ENCODE peak calls at places on chromosomes 7 and 10, in six cellular contexts. B is endothelial cell of umbilical vein, F is spleen, C is sigmoid colon, A is Peyer's patch, R is K562. E is an unnamed sample.

GRCh38 chr10:49115015-49115795 is at the start of gene VSTM4:
- DNase-seq in B (peak), R (peak), A (no peak), C (peak), F (no peak), E (peak)

GRCh38 chr7:250523-250922 is 39.4 kb upstream of the FOXL3 start:
- DNase-seq in A (no peak), F (no peak), B (no peak), C (no peak), R (no peak), E (no peak)

GRCh38 chr10:62728479-62728878 is 76.0 kb upstream of the ADO start:
- DNase-seq in R (no peak), B (no peak), C (no peak), A (no peak), F (no peak), E (no peak)

GRCh38 chr10:71378341-71379117 is 18.2 kb upstream of the CDH23 start:
- DNase-seq in R (no peak), B (no peak), A (no peak), F (no peak), C (no peak), E (no peak)

GRCh38 chr10:63068246-63068645 is 64.9 kb upstream of the NRBF2 start:
- DNase-seq in A (no peak), R (no peak), F (no peak), B (no peak), C (no peak), E (no peak)

GRCh38 chr7:42511027-42511426 is 274.0 kb upstream of the GLI3 start:
- DNase-seq in A (no peak), R (no peak), B (no peak), C (no peak), F (no peak), E (no peak)

GRCh38 chr7:1558181-1558811 is 2.3 kb upstream of the TMEM184A start:
- DNase-seq in A (no peak), C (no peak), R (no peak), F (no peak), B (peak), E (peak)

GRCh38 chr10:124180044-124180745 is 86.8 kb upstream of the CHST15 start:
- DNase-seq in A (no peak), B (no peak), F (no peak), C (no peak), R (no peak), E (no peak)

GRCh38 chr7:152706465-152706864 is 30.5 kb upstream of the XRCC2 start:
- DNase-seq in A (no peak), B (no peak), F (peak), R (no peak), C (no peak), E (no peak)

GRCh38 chr7:359776-360361 is 69.9 kb downstream of the FOXL3 start:
- DNase-seq in A (no peak), C (peak), F (peak), R (no peak), B (no peak), E (no peak)

GRCh38 chr7:41824284-41824683 is 121.4 kb upstream of the INHBA start:
- DNase-seq in A (no peak), R (no peak), F (no peak), C (no peak), B (no peak), E (no peak)

GRCh38 chr7:128855559-128855958 is 7.1 kb upstream of the ATP6V1F start:
- DNase-seq in F (no peak), A (no peak), B (no peak), C (no peak), R (no peak), E (no peak)

GRCh38 chr10:46520941-46521340 is 35.5 kb downstream of the GPRIN2 start:
- DNase-seq in A (peak), C (peak), B (no peak), F (peak), R (no peak), E (no peak)

GRCh38 chr10:78505657-78506056 is 472.0 kb downstream of the RPS24 start:
- DNase-seq in R (no peak), C (no peak), A (no peak), B (no peak), F (no peak), E (no peak)

GRCh38 chr10:124518366-124518765 is 56.7 kb downstream of the LHPP start:
- DNase-seq in C (peak), F (peak), B (no peak), A (no peak), R (no peak), E (no peak)

GRCh38 chr7:27740449-27741086 is 606 bp downstream of the TAX1BP1 start:
- DNase-seq in A (peak), C (peak), B (peak), R (peak), F (peak), E (peak)

GRCh38 chr10:103451091-103451801 is 924 bp downstream of the CALHM2 start:
- DNase-seq in R (peak), C (peak), F (peak), A (peak), B (peak), E (peak)

GRCh38 chr7:76278540-76278939 is 23.9 kb upstream of the HSPB1 start:
- DNase-seq in B (no peak), A (no peak), F (no peak), C (no peak), R (peak), E (peak)

GRCh38 chr7:13044309-13044708 is 356.9 kb downstream of the ARL4A start:
- DNase-seq in A (no peak), C (no peak), B (no peak), F (no peak), R (no peak), E (no peak)

GRCh38 chr10:21519981-21520436 is 5.5 kb downstream of the SKIDA1 start:
- DNase-seq in B (peak), C (no peak), R (no peak), F (no peak), A (no peak), E (peak)

GRCh38 chr7:73482746-73483145 is 39.3 kb downstream of the BAZ1B start:
- DNase-seq in C (no peak), A (no peak), R (no peak), F (no peak), B (no peak), E (no peak)

GRCh38 chr7:106218546-106218945 is 66.2 kb downstream of the NAMPT start:
- DNase-seq in C (no peak), B (no peak), R (no peak), A (no peak), F (no peak), E (no peak)

GRCh38 chr7:945556-946255 is 8.8 kb downstream of the ADAP1 start:
- DNase-seq in A (peak), R (no peak), F (peak), B (no peak), C (peak), E (no peak)

GRCh38 chr7:132933076-132933466 is 148.8 kb downstream of the CHCHD3 start:
- DNase-seq in C (no peak), R (no peak), F (no peak), A (no peak), B (no peak), E (no peak)

GRCh38 chr7:36441344-36442022 is 51.8 kb downstream of the ANLN start:
- DNase-seq in R (no peak), C (no peak), B (no peak), F (no peak), A (no peak), E (no peak)

GRCh38 chr7:105173586-105173985 is 159.6 kb downstream of the KMT2E start:
- DNase-seq in R (no peak), B (no peak), C (no peak), F (no peak), A (no peak), E (no peak)

GRCh38 chr7:91128574-91129348 is 135.5 kb upstream of the FZD1 start:
- DNase-seq in R (no peak), F (no peak), C (no peak), B (no peak), A (no peak), E (no peak)

GRCh38 chr7:151897951-151898686 is 21.2 kb upstream of the PRKAG2 start:
- DNase-seq in B (no peak), C (peak), A (no peak), F (peak), R (no peak), E (no peak)

GRCh38 chr7:159195926-159196325 is 51.3 kb upstream of the VIPR2 start:
- DNase-seq in F (no peak), C (no peak), A (no peak), B (no peak), R (no peak), E (no peak)

GRCh38 chr7:16817536-16817935 is 12.7 kb upstream of the AGR2 start:
- DNase-seq in A (no peak), R (no peak), B (no peak), C (no peak), F (no peak), E (no peak)

GRCh38 chr7:139452948-139453672 is 30.4 kb downstream of the KLRG2 start:
- DNase-seq in A (no peak), R (no peak), F (no peak), C (no peak), B (peak), E (no peak)

GRCh38 chr7:105521731-105522458 is at the start of gene PUS7:
- DNase-seq in A (peak), F (peak), B (peak), R (peak), C (peak), E (peak)

DNA sequence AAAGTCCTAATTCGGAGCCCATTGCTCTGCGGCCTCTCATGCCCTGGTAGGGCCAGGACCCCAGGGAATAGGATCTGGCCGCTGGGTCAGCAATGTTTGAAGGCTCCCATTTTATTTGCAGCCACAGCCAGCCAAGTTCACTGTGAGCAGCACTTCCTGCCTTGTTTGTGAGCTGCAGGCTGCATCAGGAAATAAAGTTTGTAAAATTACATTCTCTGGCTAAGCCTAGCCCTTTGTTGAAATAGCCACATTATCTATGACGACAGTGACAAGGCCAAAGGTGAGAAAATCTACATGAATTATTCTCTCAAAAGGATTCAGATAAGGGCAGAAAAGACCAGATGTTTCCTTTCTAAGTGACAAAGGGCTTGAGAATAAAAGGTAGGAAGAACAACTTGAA is 23.7 kb upstream of the ITGB1 start:
- DNase-seq in C (no peak), F (peak), B (peak), A (peak), R (no peak), E (no peak)
- TF ChIP-seq POLR2A in C (peak), F (no peak), B (no peak), A (peak), R (no peak), E (no peak)

GRCh38 chr10:68067029-68067428 is 8.1 kb downstream of the HERC4 start:
- DNase-seq in C (no peak), R (no peak), B (no peak), A (no peak), F (no peak), E (no peak)
- TF ChIP-seq POLR2A in C (no peak), R (no peak), B (no peak), A (no peak), F (no peak), E (no peak)

DNA sequence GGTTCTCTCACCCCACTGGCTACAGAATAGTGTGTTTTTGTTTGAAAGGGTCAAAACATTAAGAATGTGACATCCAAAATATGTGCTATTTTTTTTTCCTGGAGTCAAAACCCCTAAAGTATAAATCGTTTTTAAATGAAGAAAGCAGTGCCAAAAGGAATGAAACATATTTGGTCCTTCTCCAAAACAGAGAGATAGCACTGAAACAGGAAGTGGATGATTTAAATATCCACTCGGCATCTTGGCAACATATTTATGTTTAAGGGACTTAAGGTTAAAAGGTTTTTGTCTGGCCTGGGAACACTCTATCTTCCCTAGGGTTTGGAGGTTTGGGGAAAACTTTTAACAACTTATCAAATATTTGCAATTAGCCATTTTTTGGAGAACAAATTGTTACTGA is 32.4 kb downstream of the CALD1 start:
- DNase-seq in A (no peak), F (no peak), C (no peak), B (peak), R (no peak), E (no peak)
- TF ChIP-seq POLR2A in A (no peak), F (no peak), C (no peak), B (no peak), R (no peak), E (no peak)

GRCh38 chr10:97849101-97849490 is 547 bp upstream of the GOLGA7B start:
- DNase-seq in R (no peak), B (no peak), A (no peak), F (peak), C (no peak), E (no peak)
- TF ChIP-seq POLR2A in R (no peak), B (no peak), A (no peak), F (no peak), C (no peak), E (no peak)

DNA sequence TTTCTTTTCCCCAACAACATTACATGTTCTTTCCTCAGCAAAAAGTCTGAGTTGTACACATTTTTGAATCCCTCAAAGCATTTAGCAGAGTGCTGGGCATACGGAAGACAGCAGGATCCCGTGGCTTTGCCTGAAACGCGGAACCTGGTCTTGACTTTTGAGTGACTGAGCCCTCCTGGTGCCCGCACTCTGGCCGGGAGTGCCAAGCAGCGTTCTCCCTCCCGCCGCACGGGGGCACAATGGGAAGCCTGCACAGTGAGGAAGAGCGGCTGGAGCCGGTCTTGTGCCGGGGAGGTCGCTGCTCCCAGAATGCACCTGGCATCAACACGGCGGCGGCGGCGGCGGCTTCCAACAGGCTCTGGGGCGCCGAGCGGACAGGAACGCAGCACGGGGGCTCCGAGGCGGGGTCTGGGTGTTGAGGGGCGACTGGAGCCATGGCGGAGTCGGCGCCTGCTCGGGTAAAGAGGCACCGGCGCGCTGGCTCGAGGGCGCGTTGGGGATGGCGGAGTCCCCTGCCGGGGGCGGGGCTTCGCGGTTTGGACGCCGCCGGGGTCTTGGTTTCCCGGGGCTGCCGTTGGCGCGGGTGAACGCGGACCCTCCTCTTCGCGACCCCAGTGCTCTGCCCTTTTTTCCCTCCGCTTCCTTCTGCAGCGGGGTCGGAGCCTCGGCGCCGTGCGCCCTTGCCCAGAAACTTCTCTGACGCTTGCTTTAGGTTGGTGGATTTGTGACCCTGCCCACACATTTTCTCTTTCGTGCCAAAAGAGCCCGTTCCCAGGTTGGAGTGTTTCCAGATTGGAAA is at the start of gene ZNF212:
- DNase-seq in R (peak), B (peak), F (peak), C (peak), A (peak), E (peak)
- TF ChIP-seq POLR2A in R (peak), B (no peak), F (no peak), C (no peak), A (no peak), E (peak)

DNA sequence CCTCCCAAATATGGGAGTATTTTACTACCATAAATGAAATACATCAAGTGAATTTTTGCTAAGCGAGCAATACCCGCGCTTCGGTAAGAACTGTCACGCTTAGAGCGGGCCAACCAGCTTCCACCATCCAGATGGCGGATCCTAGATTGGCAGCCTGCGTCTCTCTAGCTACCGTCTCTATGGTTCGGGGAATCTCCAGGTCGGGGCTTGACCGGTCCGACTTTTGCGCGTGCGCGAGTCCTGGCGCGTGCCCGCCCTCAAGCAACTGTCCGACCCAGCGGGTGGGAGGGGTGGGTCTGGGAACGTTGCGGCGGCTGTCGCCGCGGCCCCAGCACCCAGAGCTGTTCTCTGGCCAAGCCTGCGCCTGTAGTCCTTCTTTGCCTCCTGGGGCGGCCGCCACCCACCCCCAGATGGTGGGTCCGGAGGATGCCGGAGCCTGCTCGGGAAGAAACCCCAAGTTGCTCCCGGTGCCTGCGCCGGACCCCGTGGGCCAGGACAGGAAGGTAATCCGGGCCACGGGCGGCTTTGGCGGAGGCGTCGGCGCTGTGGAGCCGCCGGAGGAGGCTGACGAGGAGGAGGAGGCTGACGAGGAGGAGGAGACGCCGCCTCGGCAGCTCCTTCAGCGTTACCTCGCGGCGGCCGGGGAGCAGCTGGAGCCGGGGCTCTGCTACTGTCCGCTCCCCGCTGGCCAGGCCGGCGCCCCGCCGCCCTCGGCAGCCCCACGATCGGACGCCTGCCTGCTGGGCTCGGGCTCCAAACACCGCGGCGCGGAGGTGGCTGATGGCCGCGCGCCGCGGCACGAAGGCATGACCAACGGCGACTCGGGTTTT is at the start of gene TBC1D12:
- DNase-seq in C (peak), B (peak), A (peak), F (peak), R (peak), E (peak)
- TF ChIP-seq POLR2A in C (peak), B (peak), A (peak), F (no peak), R (peak), E (peak)

GRCh38 chr7:80529362-80529761 is 17.5 kb upstream of the GNAT3 start:
- DNase-seq in R (no peak), B (no peak), C (no peak), A (no peak), F (no peak), E (no peak)
- TF ChIP-seq POLR2A in R (no peak), B (no peak), C (no peak), A (no peak), F (no peak), E (no peak)

E was measured in erythroblast.